ENCODE peak calls at places on chromosome 19, in five cellular contexts. One of them, this sample, is unnamed.

GRCh38 chr19:4303778-4304508 is 455 bp upstream of the FSD1 start:
- DNase-seq in NCI-H2029 treated with DMSO at 0.1 percent for 48 hours: no peak
- DNase-seq in GM23338: no peak
- DNase-seq in activated CD4-positive, alpha-beta T cell treated with anti-CD3 and anti-CD28 coated beads for 24 hours: no peak
- DNase-seq in NCI-H510A treated with DMSO at 0.1 percent for 48 hours: no peak
- DNase-seq in this sample: no peak

GRCh38 chr19:54518844-54519243 is 16.2 kb downstream of the LAIR2 start:
- DNase-seq in NCI-H2029 treated with DMSO at 0.1 percent for 48 hours: peak
- DNase-seq in GM23338: no peak
- DNase-seq in activated CD4-positive, alpha-beta T cell treated with anti-CD3 and anti-CD28 coated beads for 24 hours: no peak
- DNase-seq in NCI-H510A treated with DMSO at 0.1 percent for 48 hours: no peak
- DNase-seq in this sample: no peak

GRCh38 chr19:56838930-56839664 is 1.4 kb downstream of the PEG3 start:
- DNase-seq in NCI-H2029 treated with DMSO at 0.1 percent for 48 hours: no peak
- DNase-seq in GM23338: no peak
- DNase-seq in activated CD4-positive, alpha-beta T cell treated with anti-CD3 and anti-CD28 coated beads for 24 hours: no peak
- DNase-seq in NCI-H510A treated with DMSO at 0.1 percent for 48 hours: no peak
- DNase-seq in this sample: no peak

GRCh38 chr19:8371011-8371804 is 7.3 kb downstream of the ANGPTL4 start:
- DNase-seq in NCI-H2029 treated with DMSO at 0.1 percent for 48 hours: no peak
- DNase-seq in GM23338: no peak
- DNase-seq in activated CD4-positive, alpha-beta T cell treated with anti-CD3 and anti-CD28 coated beads for 24 hours: no peak
- DNase-seq in NCI-H510A treated with DMSO at 0.1 percent for 48 hours: no peak
- DNase-seq in this sample: no peak

GRCh38 chr19:46861691-46862503 is 1.1 kb downstream of the ARHGAP35 start:
- DNase-seq in NCI-H2029 treated with DMSO at 0.1 percent for 48 hours: peak
- DNase-seq in GM23338: peak
- DNase-seq in activated CD4-positive, alpha-beta T cell treated with anti-CD3 and anti-CD28 coated beads for 24 hours: no peak
- DNase-seq in NCI-H510A treated with DMSO at 0.1 percent for 48 hours: peak
- DNase-seq in this sample: no peak

GRCh38 chr19:18741566-18742121 is 49.5 kb downstream of the COMP start:
- DNase-seq in NCI-H2029 treated with DMSO at 0.1 percent for 48 hours: peak
- DNase-seq in GM23338: no peak
- DNase-seq in activated CD4-positive, alpha-beta T cell treated with anti-CD3 and anti-CD28 coated beads for 24 hours: no peak
- DNase-seq in NCI-H510A treated with DMSO at 0.1 percent for 48 hours: peak
- DNase-seq in this sample: no peak

GRCh38 chr19:28454083-28454482 is 758.9 kb downstream of the UQCRFS1 start:
- DNase-seq in NCI-H2029 treated with DMSO at 0.1 percent for 48 hours: no peak
- DNase-seq in GM23338: no peak
- DNase-seq in activated CD4-positive, alpha-beta T cell treated with anti-CD3 and anti-CD28 coated beads for 24 hours: no peak
- DNase-seq in NCI-H510A treated with DMSO at 0.1 percent for 48 hours: no peak
- DNase-seq in this sample: no peak

GRCh38 chr19:9793051-9793591 is 24.6 kb upstream of the ZNF846 start:
- DNase-seq in NCI-H2029 treated with DMSO at 0.1 percent for 48 hours: no peak
- DNase-seq in GM23338: peak
- DNase-seq in activated CD4-positive, alpha-beta T cell treated with anti-CD3 and anti-CD28 coated beads for 24 hours: peak
- DNase-seq in NCI-H510A treated with DMSO at 0.1 percent for 48 hours: peak
- DNase-seq in this sample: no peak

GRCh38 chr19:30293051-30293785 is 79.0 kb upstream of the ZNF536 start:
- DNase-seq in NCI-H2029 treated with DMSO at 0.1 percent for 48 hours: no peak
- DNase-seq in GM23338: no peak
- DNase-seq in activated CD4-positive, alpha-beta T cell treated with anti-CD3 and anti-CD28 coated beads for 24 hours: no peak
- DNase-seq in NCI-H510A treated with DMSO at 0.1 percent for 48 hours: no peak
- DNase-seq in this sample: no peak

GRCh38 chr19:16124953-16125352 is 13.3 kb downstream of the RAB8A start:
- DNase-seq in NCI-H2029 treated with DMSO at 0.1 percent for 48 hours: no peak
- DNase-seq in GM23338: no peak
- DNase-seq in activated CD4-positive, alpha-beta T cell treated with anti-CD3 and anti-CD28 coated beads for 24 hours: no peak
- DNase-seq in NCI-H510A treated with DMSO at 0.1 percent for 48 hours: no peak
- DNase-seq in this sample: no peak

GRCh38 chr19:11964496-11964857 is 363 bp upstream of the ZNF763 start:
- DNase-seq in NCI-H2029 treated with DMSO at 0.1 percent for 48 hours: no peak
- DNase-seq in GM23338: peak
- DNase-seq in activated CD4-positive, alpha-beta T cell treated with anti-CD3 and anti-CD28 coated beads for 24 hours: no peak
- DNase-seq in NCI-H510A treated with DMSO at 0.1 percent for 48 hours: no peak
- DNase-seq in this sample: no peak

GRCh38 chr19:48735031-48735615 is 5.3 kb downstream of the RASIP1 start:
- DNase-seq in NCI-H2029 treated with DMSO at 0.1 percent for 48 hours: no peak
- DNase-seq in GM23338: peak
- DNase-seq in activated CD4-positive, alpha-beta T cell treated with anti-CD3 and anti-CD28 coated beads for 24 hours: no peak
- DNase-seq in NCI-H510A treated with DMSO at 0.1 percent for 48 hours: no peak
- DNase-seq in this sample: peak

GRCh38 chr19:47319923-47320871 is 10.5 kb downstream of the C5AR1 start:
- DNase-seq in NCI-H2029 treated with DMSO at 0.1 percent for 48 hours: no peak
- DNase-seq in GM23338: no peak
- DNase-seq in activated CD4-positive, alpha-beta T cell treated with anti-CD3 and anti-CD28 coated beads for 24 hours: no peak
- DNase-seq in NCI-H510A treated with DMSO at 0.1 percent for 48 hours: no peak
- DNase-seq in this sample: no peak

GRCh38 chr19:43738780-43739211 is 16.0 kb downstream of the SMG9 start:
- DNase-seq in NCI-H2029 treated with DMSO at 0.1 percent for 48 hours: no peak
- DNase-seq in GM23338: no peak
- DNase-seq in activated CD4-positive, alpha-beta T cell treated with anti-CD3 and anti-CD28 coated beads for 24 hours: no peak
- DNase-seq in NCI-H510A treated with DMSO at 0.1 percent for 48 hours: no peak
- DNase-seq in this sample: no peak

GRCh38 chr19:815079-815774 is 6.5 kb downstream of the PLPPR3 start:
- DNase-seq in NCI-H2029 treated with DMSO at 0.1 percent for 48 hours: no peak
- DNase-seq in GM23338: peak
- DNase-seq in activated CD4-positive, alpha-beta T cell treated with anti-CD3 and anti-CD28 coated beads for 24 hours: no peak
- DNase-seq in NCI-H510A treated with DMSO at 0.1 percent for 48 hours: no peak
- DNase-seq in this sample: no peak

GRCh38 chr19:56971230-56971629 is 130.7 kb upstream of the PEG3 start:
- DNase-seq in NCI-H2029 treated with DMSO at 0.1 percent for 48 hours: no peak
- DNase-seq in GM23338: no peak
- DNase-seq in activated CD4-positive, alpha-beta T cell treated with anti-CD3 and anti-CD28 coated beads for 24 hours: no peak
- DNase-seq in NCI-H510A treated with DMSO at 0.1 percent for 48 hours: no peak
- DNase-seq in this sample: no peak

GRCh38 chr19:23318143-23318542 is 67.9 kb upstream of the ZNF724 start:
- DNase-seq in NCI-H2029 treated with DMSO at 0.1 percent for 48 hours: no peak
- DNase-seq in GM23338: no peak
- DNase-seq in activated CD4-positive, alpha-beta T cell treated with anti-CD3 and anti-CD28 coated beads for 24 hours: no peak
- DNase-seq in NCI-H510A treated with DMSO at 0.1 percent for 48 hours: no peak
- DNase-seq in this sample: no peak

GRCh38 chr19:49468746-49469447 is 5.1 kb upstream of the FLT3LG start:
- DNase-seq in NCI-H2029 treated with DMSO at 0.1 percent for 48 hours: no peak
- DNase-seq in GM23338: peak
- DNase-seq in activated CD4-positive, alpha-beta T cell treated with anti-CD3 and anti-CD28 coated beads for 24 hours: no peak
- DNase-seq in NCI-H510A treated with DMSO at 0.1 percent for 48 hours: no peak
- DNase-seq in this sample: peak

GRCh38 chr19:17346109-17346671 is 8.8 kb downstream of the GTPBP3 start:
- DNase-seq in NCI-H2029 treated with DMSO at 0.1 percent for 48 hours: peak
- DNase-seq in GM23338: peak
- DNase-seq in activated CD4-positive, alpha-beta T cell treated with anti-CD3 and anti-CD28 coated beads for 24 hours: peak
- DNase-seq in NCI-H510A treated with DMSO at 0.1 percent for 48 hours: peak
- DNase-seq in this sample: no peak

GRCh38 chr19:12596927-12597548 is 13.6 kb downstream of the ZNF490 start:
- DNase-seq in NCI-H2029 treated with DMSO at 0.1 percent for 48 hours: no peak
- DNase-seq in GM23338: peak
- DNase-seq in activated CD4-positive, alpha-beta T cell treated with anti-CD3 and anti-CD28 coated beads for 24 hours: no peak
- DNase-seq in NCI-H510A treated with DMSO at 0.1 percent for 48 hours: no peak
- DNase-seq in this sample: no peak

GRCh38 chr19:36849701-36850645 is 703 bp upstream of the ZNF345 start:
- DNase-seq in NCI-H2029 treated with DMSO at 0.1 percent for 48 hours: peak
- DNase-seq in GM23338: peak
- DNase-seq in activated CD4-positive, alpha-beta T cell treated with anti-CD3 and anti-CD28 coated beads for 24 hours: peak
- DNase-seq in NCI-H510A treated with DMSO at 0.1 percent for 48 hours: peak
- DNase-seq in this sample: peak

GRCh38 chr19:16355293-16356043 is 30.8 kb downstream of the KLF2 start:
- DNase-seq in NCI-H2029 treated with DMSO at 0.1 percent for 48 hours: no peak
- DNase-seq in GM23338: no peak
- DNase-seq in activated CD4-positive, alpha-beta T cell treated with anti-CD3 and anti-CD28 coated beads for 24 hours: no peak
- DNase-seq in NCI-H510A treated with DMSO at 0.1 percent for 48 hours: no peak
- DNase-seq in this sample: no peak

GRCh38 chr19:27909185-27909840 is 1303.6 kb downstream of the UQCRFS1 start:
- DNase-seq in NCI-H2029 treated with DMSO at 0.1 percent for 48 hours: no peak
- DNase-seq in GM23338: no peak
- DNase-seq in activated CD4-positive, alpha-beta T cell treated with anti-CD3 and anti-CD28 coated beads for 24 hours: no peak
- DNase-seq in NCI-H510A treated with DMSO at 0.1 percent for 48 hours: no peak
- DNase-seq in this sample: no peak

GRCh38 chr19:6402058-6402457 is 9.1 kb upstream of the GTF2F1 start:
- DNase-seq in NCI-H2029 treated with DMSO at 0.1 percent for 48 hours: no peak
- DNase-seq in GM23338: no peak
- DNase-seq in activated CD4-positive, alpha-beta T cell treated with anti-CD3 and anti-CD28 coated beads for 24 hours: no peak
- DNase-seq in NCI-H510A treated with DMSO at 0.1 percent for 48 hours: no peak
- DNase-seq in this sample: no peak

GRCh38 chr19:5193192-5193591 is 147.4 kb downstream of the PTPRS start:
- DNase-seq in NCI-H2029 treated with DMSO at 0.1 percent for 48 hours: no peak
- DNase-seq in GM23338: peak
- DNase-seq in activated CD4-positive, alpha-beta T cell treated with anti-CD3 and anti-CD28 coated beads for 24 hours: no peak
- DNase-seq in NCI-H510A treated with DMSO at 0.1 percent for 48 hours: no peak
- DNase-seq in this sample: no peak

GRCh38 chr19:39871362-39871761 is 25.2 kb upstream of the FBL start:
- DNase-seq in NCI-H2029 treated with DMSO at 0.1 percent for 48 hours: no peak
- DNase-seq in GM23338: no peak
- DNase-seq in activated CD4-positive, alpha-beta T cell treated with anti-CD3 and anti-CD28 coated beads for 24 hours: no peak
- DNase-seq in NCI-H510A treated with DMSO at 0.1 percent for 48 hours: no peak
- DNase-seq in this sample: no peak

GRCh38 chr19:41701401-41702075 is 6.9 kb upstream of the CEACAM5 start:
- DNase-seq in NCI-H2029 treated with DMSO at 0.1 percent for 48 hours: no peak
- DNase-seq in GM23338: peak
- DNase-seq in activated CD4-positive, alpha-beta T cell treated with anti-CD3 and anti-CD28 coated beads for 24 hours: no peak
- DNase-seq in NCI-H510A treated with DMSO at 0.1 percent for 48 hours: no peak
- DNase-seq in this sample: no peak

GRCh38 chr19:56153507-56153906 is 12.4 kb downstream of the ZNF444 start:
- DNase-seq in NCI-H2029 treated with DMSO at 0.1 percent for 48 hours: no peak
- DNase-seq in GM23338: peak
- DNase-seq in activated CD4-positive, alpha-beta T cell treated with anti-CD3 and anti-CD28 coated beads for 24 hours: no peak
- DNase-seq in NCI-H510A treated with DMSO at 0.1 percent for 48 hours: no peak
- DNase-seq in this sample: no peak

GRCh38 chr19:42062381-42062780 is 7.6 kb downstream of the GRIK5 start:
- DNase-seq in NCI-H2029 treated with DMSO at 0.1 percent for 48 hours: no peak
- DNase-seq in GM23338: no peak
- DNase-seq in activated CD4-positive, alpha-beta T cell treated with anti-CD3 and anti-CD28 coated beads for 24 hours: no peak
- DNase-seq in NCI-H510A treated with DMSO at 0.1 percent for 48 hours: no peak
- DNase-seq in this sample: no peak

This sample was measured in NCI-H187 treated with DMSO at 0.1 percent for 48 hours.